ENCODE peak calls at places on chromosomes 12 and 14, in eight cellular contexts. One of them, this sample, is unnamed.

GRCh38 chr12:110698171-110698902 is 9.4 kb upstream of the HVCN1 start:
- DNase-seq in NCI-H1092: peak; percentile 36
- DNase-seq in foreskin melanocyte: no peak
- DNase-seq in HT-29: peak; percentile 92
- DNase-seq in anterior cingulate cortex: no peak
- DNase-seq in activated T-cell treated with anti-CD3 and anti-CD28 coated beads for 48 hours: peak; percentile 75
- DNase-seq in PC-3: peak; percentile 97
- DNase-seq in SHP77: peak; percentile 82
- DNase-seq in this sample: peak; percentile 79

GRCh38 chr14:50230601-50231474 is 540 bp downstream of the SOS2 start:
- DNase-seq in anterior cingulate cortex: no peak
- DNase-seq in NCI-H1092: peak; percentile 8
- DNase-seq in PC-3: peak; percentile 70
- DNase-seq in SHP77: peak; percentile 33
- DNase-seq in activated T-cell treated with anti-CD3 and anti-CD28 coated beads for 48 hours: peak; percentile 16
- DNase-seq in HT-29: peak; percentile 55
- DNase-seq in foreskin melanocyte: peak; percentile 89
- DNase-seq in this sample: peak; percentile 44

GRCh38 chr14:51087024-51087423 is 7.9 kb downstream of the TRIM9 start:
- DNase-seq in activated T-cell treated with anti-CD3 and anti-CD28 coated beads for 48 hours: no peak
- DNase-seq in NCI-H1092: no peak
- DNase-seq in HT-29: peak; percentile 32
- DNase-seq in PC-3: peak; percentile 91
- DNase-seq in SHP77: peak; percentile 5
- DNase-seq in anterior cingulate cortex: no peak
- DNase-seq in foreskin melanocyte: no peak
- DNase-seq in this sample: no peak

GRCh38 chr12:93139028-93139665 is 210.1 kb upstream of the EEA1 start:
- DNase-seq in foreskin melanocyte: no peak
- DNase-seq in activated T-cell treated with anti-CD3 and anti-CD28 coated beads for 48 hours: no peak
- DNase-seq in PC-3: peak; percentile 32
- DNase-seq in HT-29: no peak
- DNase-seq in SHP77: no peak
- DNase-seq in anterior cingulate cortex: no peak
- DNase-seq in NCI-H1092: no peak
- DNase-seq in this sample: peak; percentile 16

GRCh38 chr12:102484017-102484731 is 3.8 kb upstream of the IGF1 start:
- DNase-seq in SHP77: no peak
- DNase-seq in anterior cingulate cortex: no peak
- DNase-seq in NCI-H1092: peak; percentile 1
- DNase-seq in foreskin melanocyte: peak; percentile 91
- DNase-seq in HT-29: peak; percentile 63
- DNase-seq in PC-3: peak; percentile 68
- DNase-seq in activated T-cell treated with anti-CD3 and anti-CD28 coated beads for 48 hours: peak; percentile 52
- DNase-seq in this sample: peak; percentile 83

GRCh38 chr12:6469609-6470374 is 685 bp downstream of the VAMP1 start:
- DNase-seq in PC-3: no peak
- DNase-seq in HT-29: peak; percentile 5
- DNase-seq in foreskin melanocyte: no peak
- DNase-seq in SHP77: no peak
- DNase-seq in activated T-cell treated with anti-CD3 and anti-CD28 coated beads for 48 hours: no peak
- DNase-seq in NCI-H1092: no peak
- DNase-seq in anterior cingulate cortex: no peak
- DNase-seq in this sample: no peak

GRCh38 chr12:59780605-59781135 is 184.8 kb downstream of the SLC16A7 start:
- DNase-seq in anterior cingulate cortex: no peak
- DNase-seq in SHP77: no peak
- DNase-seq in foreskin melanocyte: peak; percentile 53
- DNase-seq in NCI-H1092: no peak
- DNase-seq in PC-3: peak; percentile 51
- DNase-seq in activated T-cell treated with anti-CD3 and anti-CD28 coated beads for 48 hours: no peak
- DNase-seq in HT-29: peak; percentile 53
- DNase-seq in this sample: no peak

GRCh38 chr12:48296586-48297396 is 53.9 kb downstream of the ZNF641 start:
- DNase-seq in foreskin melanocyte: peak; percentile 37
- DNase-seq in NCI-H1092: no peak
- DNase-seq in anterior cingulate cortex: peak; percentile 62
- DNase-seq in activated T-cell treated with anti-CD3 and anti-CD28 coated beads for 48 hours: peak; percentile 45
- DNase-seq in SHP77: no peak
- DNase-seq in PC-3: peak; percentile 70
- DNase-seq in HT-29: peak; percentile 88
- DNase-seq in this sample: peak; percentile 39

GRCh38 chr12:18339633-18340032 is 78.3 kb downstream of the PIK3C2G start:
- DNase-seq in anterior cingulate cortex: no peak
- DNase-seq in activated T-cell treated with anti-CD3 and anti-CD28 coated beads for 48 hours: no peak
- DNase-seq in PC-3: no peak
- DNase-seq in HT-29: no peak
- DNase-seq in SHP77: no peak
- DNase-seq in NCI-H1092: no peak
- DNase-seq in foreskin melanocyte: no peak
- DNase-seq in this sample: no peak

GRCh38 chr14:105913221-105913620 is 386.8 kb downstream of the TMEM121 start:
- DNase-seq in HT-29: no peak
- DNase-seq in NCI-H1092: no peak
- DNase-seq in PC-3: no peak
- DNase-seq in SHP77: no peak
- DNase-seq in anterior cingulate cortex: no peak
- DNase-seq in activated T-cell treated with anti-CD3 and anti-CD28 coated beads for 48 hours: no peak
- DNase-seq in foreskin melanocyte: no peak
- DNase-seq in this sample: no peak

GRCh38 chr14:70670992-70671651 is 29.4 kb downstream of the TTC9 start:
- DNase-seq in SHP77: no peak
- DNase-seq in HT-29: no peak
- DNase-seq in foreskin melanocyte: no peak
- DNase-seq in activated T-cell treated with anti-CD3 and anti-CD28 coated beads for 48 hours: no peak
- DNase-seq in anterior cingulate cortex: no peak
- DNase-seq in PC-3: no peak
- DNase-seq in NCI-H1092: no peak
- DNase-seq in this sample: no peak

GRCh38 chr12:49223590-49224369 is 34.9 kb upstream of the TUBA1A start:
- DNase-seq in HT-29: no peak
- DNase-seq in SHP77: no peak
- DNase-seq in anterior cingulate cortex: no peak
- DNase-seq in activated T-cell treated with anti-CD3 and anti-CD28 coated beads for 48 hours: no peak
- DNase-seq in foreskin melanocyte: no peak
- DNase-seq in PC-3: no peak
- DNase-seq in NCI-H1092: no peak
- DNase-seq in this sample: no peak

GRCh38 chr14:75941030-75941429 is 40.8 kb downstream of the TGFB3 start:
- DNase-seq in NCI-H1092: no peak
- DNase-seq in PC-3: no peak
- DNase-seq in foreskin melanocyte: no peak
- DNase-seq in activated T-cell treated with anti-CD3 and anti-CD28 coated beads for 48 hours: no peak
- DNase-seq in SHP77: no peak
- DNase-seq in anterior cingulate cortex: no peak
- DNase-seq in HT-29: no peak
- DNase-seq in this sample: no peak

GRCh38 chr12:57093412-57094193 is 4.7 kb downstream of the NAB2 start:
- DNase-seq in HT-29: no peak
- DNase-seq in SHP77: no peak
- DNase-seq in anterior cingulate cortex: peak; percentile 27
- DNase-seq in PC-3: peak; percentile 33
- DNase-seq in foreskin melanocyte: peak; percentile 68
- DNase-seq in NCI-H1092: no peak
- DNase-seq in activated T-cell treated with anti-CD3 and anti-CD28 coated beads for 48 hours: peak; percentile 65
- DNase-seq in this sample: peak; percentile 52

GRCh38 chr12:31118347-31118830 is 44.7 kb downstream of the DDX11 start:
- DNase-seq in HT-29: peak; percentile 13
- DNase-seq in PC-3: no peak
- DNase-seq in activated T-cell treated with anti-CD3 and anti-CD28 coated beads for 48 hours: no peak
- DNase-seq in anterior cingulate cortex: no peak
- DNase-seq in NCI-H1092: peak; percentile 61
- DNase-seq in SHP77: no peak
- DNase-seq in foreskin melanocyte: peak; percentile 12
- DNase-seq in this sample: no peak

GRCh38 chr14:30195946-30196345 is 268.3 kb upstream of the PRKD1 start:
- DNase-seq in foreskin melanocyte: no peak
- DNase-seq in SHP77: no peak
- DNase-seq in anterior cingulate cortex: no peak
- DNase-seq in PC-3: no peak
- DNase-seq in NCI-H1092: no peak
- DNase-seq in activated T-cell treated with anti-CD3 and anti-CD28 coated beads for 48 hours: no peak
- DNase-seq in HT-29: no peak
- DNase-seq in this sample: no peak

GRCh38 chr12:56994231-56994746 is 12.1 kb downstream of the ZBTB39 start:
- DNase-seq in activated T-cell treated with anti-CD3 and anti-CD28 coated beads for 48 hours: no peak
- DNase-seq in NCI-H1092: no peak
- DNase-seq in anterior cingulate cortex: no peak
- DNase-seq in HT-29: no peak
- DNase-seq in SHP77: no peak
- DNase-seq in foreskin melanocyte: no peak
- DNase-seq in PC-3: no peak
- DNase-seq in this sample: no peak

GRCh38 chr12:67649165-67650126 is 901 bp downstream of the DYRK2 start:
- DNase-seq in HT-29: peak; percentile 29
- DNase-seq in PC-3: peak; percentile 24
- DNase-seq in activated T-cell treated with anti-CD3 and anti-CD28 coated beads for 48 hours: peak; percentile 31
- DNase-seq in anterior cingulate cortex: no peak
- DNase-seq in SHP77: no peak
- DNase-seq in foreskin melanocyte: no peak
- DNase-seq in NCI-H1092: no peak
- DNase-seq in this sample: peak; percentile 15

GRCh38 chr14:85463512-85463911 is 66.4 kb upstream of the FLRT2 start:
- DNase-seq in PC-3: no peak
- DNase-seq in SHP77: no peak
- DNase-seq in HT-29: no peak
- DNase-seq in foreskin melanocyte: no peak
- DNase-seq in NCI-H1092: peak; percentile 0
- DNase-seq in anterior cingulate cortex: no peak
- DNase-seq in activated T-cell treated with anti-CD3 and anti-CD28 coated beads for 48 hours: no peak
- DNase-seq in this sample: no peak

GRCh38 chr14:105485720-105486332 is 860 bp upstream of the CRIP1 start:
- DNase-seq in PC-3: peak; percentile 25
- DNase-seq in HT-29: peak; percentile 84
- DNase-seq in NCI-H1092: no peak
- DNase-seq in activated T-cell treated with anti-CD3 and anti-CD28 coated beads for 48 hours: peak; percentile 44
- DNase-seq in SHP77: peak; percentile 70
- DNase-seq in foreskin melanocyte: no peak
- DNase-seq in anterior cingulate cortex: no peak
- DNase-seq in this sample: peak; percentile 48